ENCODE peak calls at places on chromosomes 6 and 20, in eight cellular contexts. F, Z, C, D, R, W, L and Y are unnamed samples.

GRCh38 chr20:6898928-6899327 is 131.4 kb downstream of the BMP2 start:
- DNase-seq in F (no peak), Z (no peak), C (no peak), D (no peak), R (no peak), W (no peak), L (no peak), Y (no peak)

GRCh38 chr6:45741437-45742166 is 274.1 kb downstream of the CLIC5 start:
- DNase-seq in F (no peak), Z (peak; percentile 33), C (no peak), D (no peak), R (no peak), W (peak; percentile 65), L (no peak), Y (peak; percentile 3)

GRCh38 chr6:42131531-42131930 is 10.9 kb downstream of the C6orf132 start:
- DNase-seq in F (peak; percentile 36), Z (peak; percentile 79), C (peak; percentile 75), D (no peak), R (no peak), W (no peak), L (no peak), Y (no peak)

GRCh38 chr20:53547664-53548239 is 45.9 kb downstream of the ZNF217 start:
- DNase-seq in F (peak; percentile 55), Z (peak; percentile 77), C (peak; percentile 28), D (peak; percentile 39), R (peak; percentile 80), W (peak; percentile 64), L (no peak), Y (peak; percentile 63)

GRCh38 chr6:140538926-140539325 is 1164.5 kb upstream of the CITED2 start:
- DNase-seq in F (no peak), Z (no peak), C (no peak), D (no peak), R (no peak), W (no peak), L (no peak), Y (peak; percentile 56)

GRCh38 chr6:157056275-157056674 is 267.0 kb downstream of the TMEM242 start:
- DNase-seq in F (no peak), Z (no peak), C (no peak), D (no peak), R (no peak), W (peak; percentile 55), L (no peak), Y (no peak)

GRCh38 chr6:112639436-112639835 is 292.3 kb downstream of the RFPL4B start:
- DNase-seq in F (no peak), Z (peak; percentile 21), C (no peak), D (no peak), R (no peak), W (no peak), L (no peak), Y (no peak)

GRCh38 chr6:120774275-120774674 is 560.0 kb downstream of the TBC1D32 start:
- DNase-seq in F (no peak), Z (no peak), C (peak; percentile 70), D (no peak), R (no peak), W (no peak), L (no peak), Y (no peak)

GRCh38 chr6:143060806-143061596 is at the start of gene AIG1:
- DNase-seq in F (peak; percentile 36), Z (peak; percentile 93), C (no peak), D (peak; percentile 55), R (no peak), W (no peak), L (peak; percentile 90), Y (peak; percentile 74)

GRCh38 chr20:15455279-15455678 is 1117.9 kb upstream of the FLRT3 start:
- DNase-seq in F (no peak), Z (no peak), C (no peak), D (no peak), R (no peak), W (no peak), L (no peak), Y (no peak)

GRCh38 chr6:40931927-40932326 is 107.1 kb downstream of the UNC5CL start:
- DNase-seq in F (peak; percentile 28), Z (peak; percentile 39), C (no peak), D (no peak), R (no peak), W (no peak), L (no peak), Y (no peak)

GRCh38 chr20:19347943-19348456 is 135.6 kb downstream of the SLC24A3 start:
- DNase-seq in F (no peak), Z (no peak), C (no peak), D (no peak), R (no peak), W (peak; percentile 75), L (no peak), Y (no peak)

GRCh38 chr6:83371428-83371827 is 59.4 kb downstream of the ME1 start:
- DNase-seq in F (peak; percentile 42), Z (no peak), C (peak; percentile 61), D (no peak), R (no peak), W (no peak), L (no peak), Y (no peak)

GRCh38 chr6:10398439-10399218 is 16.2 kb downstream of the TFAP2A start:
- DNase-seq in F (no peak), Z (no peak), C (no peak), D (no peak), R (no peak), W (no peak), L (no peak), Y (no peak)